ENCODE peak calls at places on chromosomes 16 and 17, in five cellular contexts. W is hepatocyte, M is PC-9, C is HepG2, Q is GM12878. A is an unnamed sample.

GRCh38 chr17:50931003-50931878 is 65.1 kb upstream of the TOB1 start:
- DNase-seq in W (peak; percentile 91), M (peak; percentile 71), C (peak; percentile 77), Q (no peak), A (no peak)

GRCh38 chr16:86444274-86445060 is 65.9 kb upstream of the FOXF1 start:
- DNase-seq in W (peak; percentile 74), M (no peak), C (no peak), Q (no peak), A (no peak)

GRCh38 chr17:77449908-77450741 is 309.4 kb downstream of the SEC14L1 start:
- DNase-seq in W (peak; percentile 88), M (no peak), C (peak; percentile 92), Q (no peak), A (peak; percentile 60)

GRCh38 chr17:5661486-5662125 is 77.3 kb upstream of the NLRP1 start:
- DNase-seq in W (no peak), M (no peak), C (no peak), Q (no peak), A (no peak)

GRCh38 chr17:66983414-66984021 is 19.0 kb downstream of the CACNG4 start:
- DNase-seq in W (no peak), M (no peak), C (no peak), Q (no peak), A (no peak)

GRCh38 chr16:82699711-82700495 is 73.1 kb downstream of the CDH13 start:
- DNase-seq in W (no peak), M (no peak), C (no peak), Q (no peak), A (no peak)

GRCh38 chr17:65297384-65297783 is 160.2 kb downstream of the RGS9 start:
- DNase-seq in W (no peak), M (no peak), C (no peak), Q (no peak), A (no peak)

GRCh38 chr16:58034128-58034685 is 8.7 kb downstream of the MMP15 start:
- DNase-seq in W (no peak), M (no peak), C (no peak), Q (no peak), A (no peak)

GRCh38 chr16:1054660-1055556 is 17.6 kb upstream of the SSTR5 start:
- DNase-seq in W (peak; percentile 85), M (peak; percentile 69), C (peak; percentile 26), Q (no peak), A (no peak)

GRCh38 chr16:70483426-70483825 is 29.0 kb downstream of the FCSK start:
- DNase-seq in W (no peak), M (no peak), C (no peak), Q (peak; percentile 59), A (peak; percentile 16)

GRCh38 chr17:40422990-40423611 is 5.4 kb upstream of the TOP2A start:
- DNase-seq in W (no peak), M (no peak), C (no peak), Q (no peak), A (no peak)

GRCh38 chr16:23950291-23950894 is 114.6 kb downstream of the PRKCB start:
- DNase-seq in W (no peak), M (no peak), C (no peak), Q (no peak), A (no peak)

GRCh38 chr17:79658811-79659207 is 48.0 kb upstream of the RBFOX3 start:
- DNase-seq in W (peak; percentile 70), M (no peak), C (peak; percentile 27), Q (no peak), A (no peak)

GRCh38 chr16:1953734-1954133 is 755 bp downstream of the RPL3L start:
- DNase-seq in W (peak; percentile 3), M (no peak), C (no peak), Q (no peak), A (no peak)

GRCh38 chr17:82665891-82666290 is 17.6 kb upstream of the WDR45B start:
- DNase-seq in W (no peak), M (no peak), C (no peak), Q (no peak), A (no peak)

GRCh38 chr17:7294614-7295153 is at the start of gene YBX2:
- DNase-seq in W (peak; percentile 95), M (peak; percentile 53), C (no peak), Q (no peak), A (peak; percentile 62)

GRCh38 chr16:72362972-72363371 is 191.0 kb upstream of the PMFBP1 start:
- DNase-seq in W (no peak), M (no peak), C (no peak), Q (peak; percentile 21), A (no peak)

GRCh38 chr16:642189-643049 is 791 bp downstream of the MCRIP2 start:
- DNase-seq in W (peak; percentile 82), M (peak; percentile 73), C (peak; percentile 60), Q (no peak), A (no peak)

GRCh38 chr17:42653179-42654124 is 5.6 kb upstream of the TUBG2 start:
- DNase-seq in W (peak; percentile 68), M (no peak), C (no peak), Q (no peak), A (no peak)

GRCh38 chr16:89031715-89032659 is 55.0 kb upstream of the CBFA2T3 start:
- DNase-seq in W (no peak), M (no peak), C (no peak), Q (peak; percentile 71), A (peak; percentile 90)

GRCh38 chr16:50627419-50627818 is 53.7 kb downstream of the SNX20 start:
- DNase-seq in W (peak; percentile 56), M (no peak), C (no peak), Q (no peak), A (peak; percentile 13)

GRCh38 chr16:17331071-17331521 is 139.7 kb downstream of the XYLT1 start:
- DNase-seq in W (no peak), M (no peak), C (no peak), Q (no peak), A (no peak)

GRCh38 chr17:57537524-57538410 is 207.3 kb downstream of the CCDC182 start:
- DNase-seq in W (no peak), M (no peak), C (peak; percentile 90), Q (no peak), A (peak; percentile 78)

GRCh38 chr16:13517856-13518255 is 402.1 kb upstream of the ERCC4 start:
- DNase-seq in W (no peak), M (no peak), C (no peak), Q (no peak), A (no peak)

GRCh38 chr17:16342979-16343378 is 10.3 kb downstream of the CENPV start:
- DNase-seq in W (no peak), M (no peak), C (no peak), Q (no peak), A (no peak)

GRCh38 chr16:57566436-57566835 is 24.0 kb downstream of the ADGRG5 start:
- DNase-seq in W (no peak), M (no peak), C (no peak), Q (no peak), A (no peak)

GRCh38 chr17:2995362-2995761 is 68.0 kb downstream of the OR1D5 start:
- DNase-seq in W (no peak), M (no peak), C (no peak), Q (no peak), A (no peak)

GRCh38 chr17:77489898-77490265 is 349.1 kb downstream of the SEC14L1 start:
- DNase-seq in W (no peak), M (no peak), C (no peak), Q (no peak), A (no peak)

GRCh38 chr17:27333410-27333980 is 39.6 kb downstream of the WSB1 start:
- DNase-seq in W (no peak), M (no peak), C (no peak), Q (no peak), A (no peak)

GRCh38 chr17:29931253-29931932 is 1.4 kb upstream of the SSH2 start:
- DNase-seq in W (peak; percentile 88), M (peak; percentile 53), C (peak; percentile 90), Q (peak; percentile 90), A (peak; percentile 93)
- H2AFZ ChIP-seq in W (peak overlapping the region; percentile 76), M (peak overlapping the region; percentile 50), C (peak overlapping the region; percentile 97), Q (peak overlapping the region; percentile 71), A (peak overlapping the region; percentile 83)

DNA sequence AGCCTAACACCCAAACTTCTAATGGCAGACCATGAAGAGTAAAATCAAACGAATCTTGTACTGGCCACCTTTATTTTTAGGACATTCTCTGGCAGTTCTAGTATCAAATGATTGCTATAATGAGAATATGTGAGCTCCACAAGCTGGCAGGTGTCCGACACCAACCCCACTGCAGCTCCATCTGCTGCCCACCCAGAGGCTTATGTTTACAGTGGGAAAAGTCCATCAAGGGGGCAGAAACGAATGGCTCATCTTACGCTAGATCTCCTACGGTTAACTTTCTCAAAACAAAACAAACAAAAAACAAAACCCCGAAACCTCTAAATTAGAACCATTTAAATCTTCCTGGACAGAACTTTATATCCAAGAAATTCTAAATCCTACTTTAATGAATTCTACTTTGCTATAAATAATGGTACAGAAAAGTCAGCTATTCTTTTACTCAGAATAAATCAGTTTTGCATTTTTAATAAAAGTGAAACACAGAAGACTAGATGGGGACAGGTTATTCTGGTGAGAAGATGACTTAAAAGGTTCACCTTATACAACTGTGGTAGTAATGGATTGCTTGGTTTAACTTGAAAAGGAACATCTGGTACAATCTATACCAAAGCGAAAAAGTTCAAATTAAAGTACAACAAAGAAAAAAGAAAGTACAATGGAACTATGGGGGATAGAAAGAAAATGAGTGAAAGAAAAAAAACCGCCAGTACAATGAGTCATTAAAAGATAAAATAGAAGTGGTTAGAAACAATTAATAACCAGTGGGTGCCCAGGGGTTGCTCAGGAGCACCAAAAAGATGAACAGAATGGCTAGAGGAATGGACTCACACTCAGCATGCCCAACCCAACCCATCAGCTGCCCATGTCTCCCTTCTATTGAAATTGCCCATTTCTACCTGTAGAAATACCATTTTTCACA is 40.2 kb downstream of the GRB2 start:
- DNase-seq in W (no peak), M (no peak), C (no peak), Q (no peak), A (no peak)
- H3K4me3 ChIP-seq in W (no peak overlapping the region), M (no peak overlapping the region), C (no peak overlapping the region), Q (peak overlapping the region; percentile 2), A (no peak overlapping the region)

DNA sequence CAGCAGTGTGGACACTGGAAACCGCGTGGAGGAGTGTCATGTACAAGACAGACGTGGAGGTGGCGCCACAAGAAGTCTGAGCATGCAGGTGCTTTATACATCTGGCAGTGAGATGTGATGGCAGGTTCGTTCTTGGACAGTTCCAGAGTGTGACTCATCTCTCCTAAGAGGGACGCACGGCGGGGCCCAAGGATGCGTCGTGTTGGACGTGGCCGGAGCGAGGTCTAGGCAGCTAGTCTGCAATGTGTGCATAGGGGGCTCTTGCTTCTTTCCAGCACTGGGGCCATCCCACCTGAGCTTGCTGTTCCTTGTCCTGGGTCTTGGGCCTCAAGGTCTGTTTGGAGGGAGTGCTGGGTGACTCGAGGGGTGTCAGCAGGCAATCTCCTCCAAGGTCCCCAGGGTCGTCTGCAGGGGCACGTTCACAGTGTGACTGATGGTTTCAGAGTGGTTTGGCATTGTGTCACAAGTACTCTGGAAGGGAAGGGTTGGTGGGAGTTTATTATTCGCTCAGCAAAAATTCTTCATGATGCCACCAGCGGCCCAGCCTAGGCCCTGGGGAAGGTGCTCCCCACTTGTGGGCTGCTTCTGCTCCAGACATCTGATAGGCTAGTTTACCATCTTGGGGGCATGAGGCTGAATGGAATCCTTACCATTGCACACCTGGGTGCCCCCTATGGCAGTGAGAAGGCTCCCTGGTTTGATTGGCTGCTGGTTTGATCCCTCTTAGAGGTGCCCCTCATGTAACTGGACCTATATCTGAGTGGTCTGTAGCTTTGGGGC is 22.1 kb downstream of the SPACA3 start:
- DNase-seq in W (no peak), M (no peak), C (no peak), Q (no peak), A (no peak)
- H2AFZ ChIP-seq in W (no peak overlapping the region), M (no peak overlapping the region), C (no peak overlapping the region), Q (no peak overlapping the region), A (no peak overlapping the region)

GRCh38 chr16:30808163-30808562 is 21.2 kb upstream of the ZNF629 start:
- DNase-seq in W (no peak), M (no peak), C (no peak), Q (no peak), A (no peak)

GRCh38 chr16:30816769-30817168 is 29.8 kb upstream of the ZNF629 start:
- DNase-seq in W (no peak), M (no peak), C (no peak), Q (no peak), A (no peak)

GRCh38 chr16:30813821-30814189 is 26.8 kb upstream of the ZNF629 start:
- DNase-seq in W (peak; percentile 21), M (no peak), C (no peak), Q (peak; percentile 7), A (no peak)
- H3K4me3 ChIP-seq in W (no peak overlapping the region), M (peak overlapping the region; percentile 53), C (peak overlapping the region; percentile 59), Q (peak overlapping the region; percentile 58), A (peak overlapping the region; percentile 55)